ENCODE peak calls at places on chromosomes 4 and X, in seven cellular contexts. L is ovary, A is aorta, G is tibial nerve, C is mammary epithelial cell, U is cardiac muscle cell, N is colonic mucosa. J is an unnamed sample.

GRCh38 chr4:60344908-60345307 is 855.2 kb upstream of the ADGRL3 start:
- DNase-seq in G (no peak), U (no peak), C (no peak), L (no peak), N (no peak), A (no peak), J (no peak)

GRCh38 chr4:5711479-5712184 is 631 bp downstream of the EVC start:
- DNase-seq in A (peak; percentile 62), N (no peak), U (no peak), L (peak; percentile 53), C (peak; percentile 34), G (no peak), J (peak; percentile 51)

GRCh38 chr4:60724623-60725022 is 475.5 kb upstream of the ADGRL3 start:
- DNase-seq in G (no peak), U (peak; percentile 12), A (no peak), C (peak; percentile 39), N (no peak), L (no peak), J (peak; percentile 71)

GRCh38 chrX:34563809-34564208 is 93.3 kb downstream of the TMEM47 start:
- DNase-seq in G (no peak), C (peak; percentile 53), A (no peak), N (no peak), L (no peak), U (no peak), J (no peak)

GRCh38 chrX:15298201-15298600 is 17.2 kb downstream of the ASB11 start:
- DNase-seq in A (no peak), C (no peak), N (no peak), G (no peak), U (no peak), L (no peak), J (no peak)

GRCh38 chr4:101158507-101158906 is 188.8 kb downstream of the PPP3CA start:
- DNase-seq in U (no peak), L (no peak), N (no peak), C (no peak), G (no peak), A (no peak), J (no peak)

GRCh38 chr4:1414831-1415680 is 8.8 kb upstream of the NKX1-1 start:
- DNase-seq in C (no peak), U (no peak), A (no peak), L (peak; percentile 7), G (no peak), N (peak; percentile 9), J (no peak)

GRCh38 chrX:37712458-37712857 is 26.9 kb downstream of the XK start:
- DNase-seq in G (no peak), C (peak; percentile 66), A (no peak), U (no peak), N (no peak), L (no peak), J (peak; percentile 22)

GRCh38 chr4:87093443-87094123 is 126.8 kb downstream of the KLHL8 start:
- DNase-seq in L (no peak), N (peak; percentile 48), U (peak; percentile 72), C (peak; percentile 89), G (peak; percentile 28), A (no peak), J (no peak)

GRCh38 chr4:186227221-186227620 is at the start of gene KLKB1:
- DNase-seq in L (no peak), U (no peak), N (no peak), G (no peak), A (no peak), C (no peak), J (no peak)

GRCh38 chrX:63434665-63435064 is 83.5 kb upstream of the SPIN4 start:
- DNase-seq in N (peak; percentile 61), C (peak; percentile 67), G (no peak), U (peak; percentile 14), L (no peak), A (no peak), J (no peak)

GRCh38 chrX:2629316-2630168 is 61.6 kb upstream of the CD99 start:
- DNase-seq in U (no peak), L (no peak), A (no peak), G (no peak), N (no peak), C (no peak), J (no peak)

GRCh38 chr4:124530464-124531077 is 182.0 kb downstream of the ANKRD50 start:
- DNase-seq in N (no peak), A (no peak), L (no peak), G (no peak), U (no peak), C (peak; percentile 0), J (no peak)

GRCh38 chr4:21454831-21455230 is 493.7 kb downstream of the KCNIP4 start:
- DNase-seq in G (no peak), U (no peak), N (no peak), A (no peak), L (no peak), C (no peak), J (no peak)

GRCh38 chr4:73726000-73726399 is 14.4 kb upstream of the CXCL8 start:
- DNase-seq in C (peak; percentile 93), G (no peak), U (no peak), N (no peak), L (no peak), A (no peak), J (peak; percentile 94)

GRCh38 chrX:73182502-73183114 is 32.0 kb downstream of the NAP1L2 start:
- DNase-seq in U (no peak), G (no peak), A (no peak), C (no peak), N (no peak), L (no peak), J (no peak)

GRCh38 chr4:188984518-188984917 is 845.3 kb downstream of the TRIML1 start:
- DNase-seq in G (no peak), N (no peak), A (no peak), U (no peak), L (no peak), C (no peak), J (no peak)

GRCh38 chr4:141972950-141973349 is 336.6 kb downstream of the IL15 start:
- DNase-seq in L (no peak), U (no peak), N (no peak), C (no peak), G (no peak), A (no peak), J (no peak)

GRCh38 chr4:10529256-10529890 is 72.1 kb upstream of the ZNF518B start:
- DNase-seq in A (no peak), C (peak; percentile 63), U (no peak), L (no peak), N (no peak), G (no peak), J (no peak)

GRCh38 chr4:21991050-21991449 is 42.5 kb upstream of the KCNIP4 start:
- DNase-seq in L (no peak), C (no peak), N (peak; percentile 22), U (no peak), G (no peak), A (no peak), J (no peak)

GRCh38 chr4:178340468-178340867 is 898.2 kb upstream of the AGA start:
- DNase-seq in U (no peak), G (no peak), C (no peak), A (no peak), L (no peak), N (no peak), J (no peak)

GRCh38 chr4:18041114-18041513 is 19.6 kb upstream of the LCORL start:
- DNase-seq in C (no peak), A (no peak), N (no peak), U (no peak), L (no peak), G (no peak), J (no peak)

DNA sequence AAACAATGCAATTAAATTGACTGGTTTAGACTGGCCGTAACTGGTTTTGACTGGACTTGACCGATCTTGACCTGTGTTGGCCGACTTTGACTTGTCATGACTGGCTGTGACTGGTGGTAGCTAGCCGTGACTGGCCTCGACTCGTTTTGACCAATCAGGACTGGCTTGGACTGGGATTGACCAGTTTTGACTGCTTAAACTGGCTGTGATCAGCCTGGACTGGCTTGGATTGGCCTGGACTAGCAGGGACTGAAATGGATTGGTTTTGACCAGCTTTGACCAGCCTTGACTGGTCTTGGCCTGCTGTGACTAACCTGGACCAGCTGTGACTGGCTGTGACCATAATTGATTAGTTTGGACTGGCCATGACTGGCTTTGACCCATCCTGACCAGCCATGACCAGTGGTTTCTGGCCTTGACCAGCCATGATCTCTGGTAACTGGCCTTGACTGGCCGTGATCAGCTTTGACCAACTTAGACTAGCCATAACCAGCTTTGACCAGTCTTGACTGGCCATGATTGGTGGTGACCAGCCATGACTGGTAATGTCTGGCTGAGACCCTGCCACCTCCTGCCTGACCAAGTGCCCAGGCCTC is 13.1 kb downstream of the SUV39H1 start:
- DNase-seq in U (no peak), A (no peak), N (no peak), C (no peak), L (no peak), G (no peak), J (no peak)
- H3K9me3 ChIP-seq in U (no peaks in the 10 kb centered on the region), A (no peaks in the 10 kb centered on the region), N (no peaks in the 10 kb centered on the region), C (peaks cover 7% of the 10 kb centered on the region), L (no peaks in the 10 kb centered on the region), G (no peaks in the 10 kb centered on the region), J (no peaks in the 10 kb centered on the region)

GRCh38 chr4:67933755-67934154 is 29.5 kb downstream of the TMPRSS11A start:
- DNase-seq in U (no peak), C (no peak), A (no peak), N (no peak), L (no peak), G (no peak), J (no peak)

GRCh38 chr4:67933038-67933437 is 30.3 kb downstream of the TMPRSS11A start:
- DNase-seq in N (no peak), C (peak; percentile 39), A (no peak), U (no peak), L (no peak), G (no peak), J (no peak)

GRCh38 chr4:67939195-67939594 is 24.1 kb downstream of the TMPRSS11A start:
- DNase-seq in C (no peak), L (no peak), U (no peak), A (no peak), N (no peak), G (no peak), J (no peak)

GRCh38 chr4:67934628-67935027 is 28.7 kb downstream of the TMPRSS11A start:
- DNase-seq in U (no peak), A (no peak), N (no peak), L (no peak), G (no peak), C (peak; percentile 51), J (no peak)

GRCh38 chr4:67935888-67936287 is 27.4 kb downstream of the TMPRSS11A start:
- DNase-seq in L (no peak), G (no peak), A (no peak), C (no peak), N (no peak), U (no peak), J (no peak)
- H3K27ac ChIP-seq in L (no peak overlapping the region), G (no peak overlapping the region), A (no peak overlapping the region), C (no peak overlapping the region), N (no peak overlapping the region), U (no peak overlapping the region), J (no peak overlapping the region)

GRCh38 chr4:40243390-40243948 is 46.6 kb downstream of the RHOH start:
- DNase-seq in N (no peak), L (no peak), G (no peak), U (no peak), C (no peak), A (no peak), J (no peak)
- H3K4me1 ChIP-seq in N (no peaks in the 10 kb centered on the region), L (no peaks in the 10 kb centered on the region), G (no peaks in the 10 kb centered on the region), U (no peaks in the 10 kb centered on the region), C (no peaks in the 10 kb centered on the region), A (no peaks in the 10 kb centered on the region), J (no peaks in the 10 kb centered on the region)

DNA sequence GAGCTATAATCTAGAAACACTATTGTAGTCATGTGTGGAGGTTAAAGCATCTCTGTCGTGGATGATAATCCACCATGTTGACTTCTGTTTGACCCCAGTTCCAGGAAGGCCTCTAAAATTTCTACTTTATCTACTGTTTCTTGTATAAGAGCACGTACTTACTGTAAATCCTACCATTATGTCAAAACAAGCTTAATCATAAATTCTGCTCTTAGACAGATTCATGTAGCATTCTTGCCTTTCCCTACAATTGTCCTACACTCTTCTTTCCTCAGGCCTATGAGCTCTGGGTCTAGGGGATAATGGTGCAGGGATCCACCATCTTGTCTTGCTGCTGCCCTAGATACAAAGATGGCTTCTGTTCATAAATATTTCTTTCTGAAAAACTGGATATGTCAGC is 2594.3 kb downstream of the ARAP2 start:
- DNase-seq in N (no peak), A (no peak), C (no peak), L (no peak), G (no peak), U (no peak), J (no peak)
- H3K9me3 ChIP-seq in N (no peaks in the 10 kb centered on the region), A (peaks cover 1% of the 10 kb centered on the region), C (peaks cover 2% of the 10 kb centered on the region), L (no peaks in the 10 kb centered on the region), G (no peaks in the 10 kb centered on the region), U (no peaks in the 10 kb centered on the region), J (no peaks in the 10 kb centered on the region)